ENCODE peak calls at places on chromosomes 6 and 20, in four cellular contexts. I is Kasumi-1, F is AG10803, V is GM04504. K is an unnamed sample.

GRCh38 chr6:22880686-22881433 is 311.5 kb downstream of the HDGFL1 start:
- DNase-seq in I (no peak), F (peak; percentile 97), V (peak; percentile 64), K (peak; percentile 93)

GRCh38 chr20:63495771-63496403 is 3.0 kb downstream of the EEF1A2 start:
- DNase-seq in I (peak; percentile 13), F (peak; percentile 25), V (no peak), K (no peak)

GRCh38 chr6:38499046-38499445 is 140.7 kb downstream of the BTBD9 start:
- DNase-seq in I (no peak), F (no peak), V (no peak), K (no peak)

GRCh38 chr20:35575958-35576357 is 34.1 kb downstream of the ERGIC3 start:
- DNase-seq in I (no peak), F (no peak), V (no peak), K (no peak)

GRCh38 chr6:149108398-149109100 is 209.0 kb upstream of the TAB2 start:
- DNase-seq in I (no peak), F (no peak), V (no peak), K (no peak)

GRCh38 chr20:24685736-24686135 is 216.3 kb downstream of the SYNDIG1 start:
- DNase-seq in I (no peak), F (no peak), V (no peak), K (no peak)

GRCh38 chr20:33086052-33086722 is 6.7 kb downstream of the BPIFB4 start:
- DNase-seq in I (no peak), F (no peak), V (no peak), K (no peak)

GRCh38 chr20:56995635-56996075 is 270.8 kb downstream of the BMP7 start:
- DNase-seq in I (no peak), F (no peak), V (no peak), K (no peak)

GRCh38 chr20:25376886-25377285 is 13.7 kb downstream of the ABHD12 start:
- DNase-seq in I (no peak), F (no peak), V (no peak), K (no peak)

GRCh38 chr20:47921306-47922279 is 136.3 kb upstream of the SULF2 start:
- DNase-seq in I (no peak), F (peak; percentile 24), V (no peak), K (no peak)

GRCh38 chr6:5249451-5250122 is 11.2 kb downstream of the LYRM4 start:
- DNase-seq in I (no peak), F (no peak), V (no peak), K (no peak)

GRCh38 chr6:16432075-16433032 is 194.0 kb downstream of the GMPR start:
- DNase-seq in I (no peak), F (peak; percentile 69), V (peak; percentile 27), K (peak; percentile 11)

GRCh38 chr6:119129148-119129967 is 50.9 kb upstream of the FAM184A start:
- DNase-seq in I (peak; percentile 71), F (peak; percentile 75), V (no peak), K (peak; percentile 62)

GRCh38 chr6:50654155-50654554 is 59.2 kb upstream of the TFAP2D start:
- DNase-seq in I (no peak), F (no peak), V (no peak), K (no peak)

GRCh38 chr6:155530219-155530834 is 74.7 kb upstream of the NOX3 start:
- DNase-seq in I (peak; percentile 63), F (peak; percentile 50), V (peak; percentile 23), K (no peak)

GRCh38 chr6:149410557-149410956 is 10.5 kb downstream of the SUMO4 start:
- DNase-seq in I (no peak), F (no peak), V (no peak), K (no peak)

GRCh38 chr6:7136859-7137334 is 29.1 kb downstream of the RREB1 start:
- DNase-seq in I (no peak), F (no peak), V (no peak), K (no peak)

GRCh38 chr20:44450279-44450937 is 25.3 kb upstream of the TTPAL start:
- DNase-seq in I (no peak), F (no peak), V (no peak), K (no peak)

GRCh38 chr6:36101691-36102090 is 28.6 kb upstream of the MAPK13 start:
- DNase-seq in I (no peak), F (no peak), V (no peak), K (no peak)

GRCh38 chr6:166782541-166782940 is 155.5 kb upstream of the RPS6KA2 start:
- DNase-seq in I (no peak), F (no peak), V (no peak), K (no peak)

GRCh38 chr6:131060311-131060710 is 2.7 kb downstream of the EPB41L2 start:
- DNase-seq in I (no peak), F (peak; percentile 69), V (no peak), K (no peak)

GRCh38 chr6:161631676-161632194 is 357.9 kb upstream of the AGPAT4 start:
- DNase-seq in I (no peak), F (peak; percentile 91), V (peak; percentile 80), K (peak; percentile 40)

GRCh38 chr6:5998236-5998635 is 8.5 kb downstream of the NRN1 start:
- DNase-seq in I (no peak), F (no peak), V (no peak), K (no peak)

GRCh38 chr20:59807909-59808728 is 125.3 kb downstream of the SYCP2 start:
- DNase-seq in I (no peak), F (no peak), V (no peak), K (no peak)

GRCh38 chr20:45917790-45918141 is 5.8 kb upstream of the PLTP start:
- DNase-seq in I (no peak), F (peak; percentile 44), V (no peak), K (no peak)

GRCh38 chr6:167710521-167710920 is 116.2 kb upstream of the AFDN start:
- DNase-seq in I (no peak), F (no peak), V (no peak), K (no peak)

GRCh38 chr6:155880905-155881304 is 425.3 kb upstream of the NOX3 start:
- DNase-seq in I (no peak), F (peak; percentile 17), V (no peak), K (no peak)

GRCh38 chr6:169592558-169592957 is 109.3 kb downstream of the WDR27 start:
- DNase-seq in I (no peak), F (peak; percentile 69), V (no peak), K (peak; percentile 7)

GRCh38 chr6:142838821-142839685 is 105.9 kb downstream of the HIVEP2 start:
- DNase-seq in I (no peak), F (no peak), V (no peak), K (no peak)

GRCh38 chr20:4898282-4898681 is 103.0 kb downstream of the SLC23A2 start:
- DNase-seq in I (no peak), F (peak; percentile 63), V (peak; percentile 6), K (peak; percentile 5)

GRCh38 chr6:152161501-152161900 is 354.0 kb downstream of the ESR1 start:
- DNase-seq in I (no peak), F (peak; percentile 48), V (no peak), K (peak; percentile 1)

GRCh38 chr6:184161-184695 is 108.1 kb upstream of the DUSP22 start:
- DNase-seq in I (no peak), F (no peak), V (no peak), K (no peak)

GRCh38 chr6:24494726-24495515 is at the start of gene ALDH5A1:
- DNase-seq in I (peak; percentile 83), F (peak; percentile 34), V (peak; percentile 12), K (peak; percentile 38)

GRCh38 chr6:116536216-116536621 is 9.3 kb downstream of the TRAPPC3L start:
- DNase-seq in I (peak; percentile 56), F (peak; percentile 66), V (peak; percentile 35), K (peak; percentile 78)

GRCh38 chr6:133225560-133225959 is 15.6 kb upstream of the EYA4 start:
- DNase-seq in I (no peak), F (no peak), V (no peak), K (no peak)

GRCh38 chr6:79307321-79308036 is 73.0 kb upstream of the HMGN3 start:
- DNase-seq in I (no peak), F (no peak), V (no peak), K (no peak)

GRCh38 chr6:91033964-91034363 is 447.1 kb upstream of the MAP3K7 start:
- DNase-seq in I (no peak), F (no peak), V (no peak), K (no peak)

GRCh38 chr6:139373928-139374356 is 506 bp downstream of the CITED2 start:
- DNase-seq in I (peak; percentile 85), F (no peak), V (no peak), K (no peak)

GRCh38 chr20:11216451-11217314 is 542.9 kb upstream of the JAG1 start:
- DNase-seq in I (no peak), F (peak; percentile 86), V (no peak), K (peak; percentile 35)